ENCODE peak calls at places on chromosomes 12 and 14, in four cellular contexts. V is tibial nerve, Q is uterus, S is kidney. B is an unnamed sample.

GRCh38 chr12:131003676-131004075 is 50.0 kb downstream of the ADGRD1 start:
- DNase-seq in V (no peak), S (no peak), Q (no peak), B (no peak)

GRCh38 chr14:21987937-21988336 is 314.3 kb upstream of the OR4E1 start:
- DNase-seq in Q (no peak), S (no peak), V (no peak), B (no peak)

GRCh38 chr14:65006251-65006721 is 19.6 kb downstream of the FNTB start:
- DNase-seq in S (no peak), Q (no peak), V (no peak), B (no peak)

GRCh38 chr12:2644678-2645405 is 149.9 kb upstream of the FKBP4 start:
- DNase-seq in V (no peak), S (no peak), Q (peak), B (no peak)

GRCh38 chr14:50311337-50311973 is 574 bp downstream of the L2HGDH start:
- DNase-seq in V (peak), S (no peak), Q (no peak), B (no peak)

GRCh38 chr12:97560766-97561165 is 98.2 kb downstream of the RMST start:
- DNase-seq in S (no peak), Q (no peak), V (no peak), B (no peak)

GRCh38 chr14:51006781-51007211 is 62.5 kb upstream of the PYGL start:
- DNase-seq in Q (peak), V (peak), S (no peak), B (no peak)

GRCh38 chr12:132150780-132151144 is 6.5 kb downstream of the NOC4L start:
- DNase-seq in Q (no peak), V (no peak), S (peak), B (no peak)

GRCh38 chr14:83463500-83464098 is 1929.9 kb upstream of the SEL1L start:
- DNase-seq in V (peak), S (no peak), Q (no peak), B (no peak)

GRCh38 chr12:650983-651382 is 12.3 kb downstream of the NINJ2 start:
- DNase-seq in Q (no peak), V (no peak), S (no peak), B (no peak)
- TF ChIP-seq CTCF in Q (no peak), V (no peak), S (no peak), B (peak)

GRCh38 chr14:34110531-34110930 is 159.7 kb upstream of the EGLN3 start:
- DNase-seq in S (no peak), Q (no peak), V (no peak), B (no peak)

GRCh38 chr14:34113051-34113511 is 162.2 kb upstream of the EGLN3 start:
- DNase-seq in S (no peak), V (no peak), Q (no peak), B (no peak)

GRCh38 chr14:34111505-34111904 is 160.6 kb upstream of the EGLN3 start:
- DNase-seq in V (no peak), Q (no peak), S (no peak), B (no peak)

GRCh38 chr14:34113991-34114390 is 163.1 kb upstream of the EGLN3 start:
- DNase-seq in S (no peak), Q (no peak), V (no peak), B (no peak)

DNA sequence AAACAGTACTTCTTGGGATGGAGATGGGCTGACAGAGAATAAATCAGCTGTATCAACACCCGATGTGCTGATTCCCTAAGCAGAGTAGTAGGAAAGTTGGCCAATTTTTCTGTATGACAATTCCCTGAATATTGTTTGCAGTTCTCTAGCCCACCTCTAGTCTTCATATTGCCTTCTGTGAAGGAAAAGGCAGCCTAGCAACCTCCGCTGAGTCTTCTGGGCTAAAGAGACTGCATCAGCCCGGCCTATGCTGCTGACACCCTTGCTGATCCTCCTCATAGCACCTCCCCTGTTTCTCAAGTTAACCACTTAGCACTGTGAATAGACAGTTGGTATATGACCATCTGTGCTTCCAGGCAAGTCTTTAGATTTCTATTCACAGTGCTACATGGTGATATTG is 161.1 kb upstream of the EGLN3 start:
- DNase-seq in Q (no peak), S (no peak), V (no peak), B (no peak)
- TF ChIP-seq CTCF in Q (no peak), S (no peak), V (no peak), B (peak)

GRCh38 chr12:107917912-107918800 is 143.7 kb downstream of the ASCL4 start:
- DNase-seq in S (no peak), Q (no peak), V (no peak), B (no peak)
- TF ChIP-seq CTCF in S (peak), Q (peak), V (peak), B (peak)

GRCh38 chr14:103126873-103127304 is 3.6 kb downstream of the TNFAIP2 start:
- DNase-seq in Q (peak), V (no peak), S (peak), B (no peak)
- TF ChIP-seq CTCF in Q (peak), V (no peak), S (no peak), B (peak)

GRCh38 chr12:108175310-108175709 is 46.2 kb downstream of the WSCD2 start:
- DNase-seq in V (no peak), S (no peak), Q (no peak), B (no peak)
- TF ChIP-seq CTCF in V (no peak), S (no peak), Q (no peak), B (peak)

DNA sequence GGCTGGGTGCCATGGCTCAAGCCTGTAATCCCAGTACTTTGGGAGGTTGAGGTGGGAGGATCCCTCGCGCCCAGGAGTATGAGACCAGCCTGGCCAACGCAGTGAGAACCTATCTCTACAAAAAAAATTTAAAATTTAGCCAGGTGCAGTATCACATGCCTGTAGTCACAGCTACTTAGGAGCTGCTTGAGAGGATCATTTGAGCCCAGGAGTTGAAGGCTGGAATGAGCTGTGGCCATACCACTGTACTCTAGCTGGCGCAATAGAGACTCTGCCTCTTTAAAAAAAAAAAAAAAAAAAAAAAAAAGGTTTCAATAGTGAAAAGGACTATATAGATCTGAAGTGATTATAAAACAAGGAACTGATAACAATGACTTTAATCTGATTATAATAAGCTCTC is 13.5 kb downstream of the PSMA3 start:
- DNase-seq in V (no peak), S (no peak), Q (no peak), B (no peak)
- TF ChIP-seq CTCF in V (no peak), S (no peak), Q (no peak), B (peak)

B was measured in chondrocyte.